ENCODE peak calls at places on chromosomes 2 and 18, in eight cellular contexts. One of them, this sample, is unnamed.

GRCh38 chr18:51614033-51614432 is 416.6 kb upstream of the MEX3C start:
- DNase-seq in HCT116: no peak
- DNase-seq in DMS79 treated with DMSO at 0.1 percent for 48 hours: no peak
- DNase-seq in stimulated activated CD4-positive, alpha-beta T cell treated with anti-CD3 and anti-CD28 coated beads, Interleukin-1b, Interleukin-23, amount 100 ng/mL, for 48 hours: no peak
- DNase-seq in GM04504: no peak
- DNase-seq in RPMI8226: peak; percentile 45
- DNase-seq in NCI-H1436: no peak
- DNase-seq in astrocyte of the cerebellum: peak; percentile 49
- DNase-seq in this sample: peak; percentile 5

GRCh38 chr2:10283106-10284062 is 19.3 kb upstream of the HPCAL1 start:
- DNase-seq in astrocyte of the cerebellum: no peak
- DNase-seq in NCI-H1436: no peak
- DNase-seq in RPMI8226: no peak
- DNase-seq in GM04504: peak; percentile 83
- DNase-seq in DMS79 treated with DMSO at 0.1 percent for 48 hours: peak; percentile 9
- DNase-seq in stimulated activated CD4-positive, alpha-beta T cell treated with anti-CD3 and anti-CD28 coated beads, Interleukin-1b, Interleukin-23, amount 100 ng/mL, for 48 hours: no peak
- DNase-seq in HCT116: peak; percentile 88
- DNase-seq in this sample: peak; percentile 45

GRCh38 chr2:148475626-148476025 is 168.9 kb upstream of the EPC2 start:
- DNase-seq in DMS79 treated with DMSO at 0.1 percent for 48 hours: no peak
- DNase-seq in NCI-H1436: no peak
- DNase-seq in RPMI8226: no peak
- DNase-seq in stimulated activated CD4-positive, alpha-beta T cell treated with anti-CD3 and anti-CD28 coated beads, Interleukin-1b, Interleukin-23, amount 100 ng/mL, for 48 hours: no peak
- DNase-seq in HCT116: no peak
- DNase-seq in GM04504: no peak
- DNase-seq in astrocyte of the cerebellum: no peak
- DNase-seq in this sample: no peak

GRCh38 chr18:12628706-12629702 is 28.9 kb downstream of the SPIRE1 start:
- DNase-seq in stimulated activated CD4-positive, alpha-beta T cell treated with anti-CD3 and anti-CD28 coated beads, Interleukin-1b, Interleukin-23, amount 100 ng/mL, for 48 hours: no peak
- DNase-seq in astrocyte of the cerebellum: no peak
- DNase-seq in HCT116: no peak
- DNase-seq in DMS79 treated with DMSO at 0.1 percent for 48 hours: no peak
- DNase-seq in NCI-H1436: no peak
- DNase-seq in GM04504: no peak
- DNase-seq in RPMI8226: no peak
- DNase-seq in this sample: no peak

GRCh38 chr2:233358335-233358734 is 4.0 kb downstream of the DGKD start:
- DNase-seq in NCI-H1436: no peak
- DNase-seq in astrocyte of the cerebellum: no peak
- DNase-seq in GM04504: no peak
- DNase-seq in stimulated activated CD4-positive, alpha-beta T cell treated with anti-CD3 and anti-CD28 coated beads, Interleukin-1b, Interleukin-23, amount 100 ng/mL, for 48 hours: no peak
- DNase-seq in DMS79 treated with DMSO at 0.1 percent for 48 hours: no peak
- DNase-seq in HCT116: no peak
- DNase-seq in RPMI8226: no peak
- DNase-seq in this sample: no peak

GRCh38 chr2:187138240-187138639 is 289.3 kb upstream of the ZSWIM2 start:
- DNase-seq in RPMI8226: peak; percentile 65
- DNase-seq in stimulated activated CD4-positive, alpha-beta T cell treated with anti-CD3 and anti-CD28 coated beads, Interleukin-1b, Interleukin-23, amount 100 ng/mL, for 48 hours: no peak
- DNase-seq in DMS79 treated with DMSO at 0.1 percent for 48 hours: no peak
- DNase-seq in GM04504: peak; percentile 4
- DNase-seq in astrocyte of the cerebellum: peak; percentile 13
- DNase-seq in NCI-H1436: no peak
- DNase-seq in HCT116: peak; percentile 24
- DNase-seq in this sample: peak; percentile 37

GRCh38 chr2:220396287-220396686 is 768.9 kb downstream of the SLC4A3 start:
- DNase-seq in GM04504: no peak
- DNase-seq in NCI-H1436: no peak
- DNase-seq in RPMI8226: no peak
- DNase-seq in HCT116: no peak
- DNase-seq in stimulated activated CD4-positive, alpha-beta T cell treated with anti-CD3 and anti-CD28 coated beads, Interleukin-1b, Interleukin-23, amount 100 ng/mL, for 48 hours: no peak
- DNase-seq in astrocyte of the cerebellum: peak; percentile 32
- DNase-seq in DMS79 treated with DMSO at 0.1 percent for 48 hours: no peak
- DNase-seq in this sample: no peak

GRCh38 chr2:144596074-144596871 is 76.4 kb upstream of the ZEB2 start:
- DNase-seq in NCI-H1436: no peak
- DNase-seq in astrocyte of the cerebellum: peak; percentile 13
- DNase-seq in HCT116: no peak
- DNase-seq in RPMI8226: no peak
- DNase-seq in DMS79 treated with DMSO at 0.1 percent for 48 hours: no peak
- DNase-seq in GM04504: no peak
- DNase-seq in stimulated activated CD4-positive, alpha-beta T cell treated with anti-CD3 and anti-CD28 coated beads, Interleukin-1b, Interleukin-23, amount 100 ng/mL, for 48 hours: no peak
- DNase-seq in this sample: peak; percentile 33

GRCh38 chr2:223001831-223002230 is 50.2 kb upstream of the KCNE4 start:
- DNase-seq in stimulated activated CD4-positive, alpha-beta T cell treated with anti-CD3 and anti-CD28 coated beads, Interleukin-1b, Interleukin-23, amount 100 ng/mL, for 48 hours: no peak
- DNase-seq in astrocyte of the cerebellum: peak; percentile 11
- DNase-seq in NCI-H1436: no peak
- DNase-seq in HCT116: no peak
- DNase-seq in RPMI8226: no peak
- DNase-seq in DMS79 treated with DMSO at 0.1 percent for 48 hours: no peak
- DNase-seq in GM04504: no peak
- DNase-seq in this sample: no peak

GRCh38 chr2:226721541-226721940 is 78.1 kb downstream of the IRS1 start:
- DNase-seq in stimulated activated CD4-positive, alpha-beta T cell treated with anti-CD3 and anti-CD28 coated beads, Interleukin-1b, Interleukin-23, amount 100 ng/mL, for 48 hours: no peak
- DNase-seq in RPMI8226: no peak
- DNase-seq in GM04504: no peak
- DNase-seq in NCI-H1436: no peak
- DNase-seq in HCT116: no peak
- DNase-seq in DMS79 treated with DMSO at 0.1 percent for 48 hours: no peak
- DNase-seq in astrocyte of the cerebellum: no peak
- DNase-seq in this sample: no peak

GRCh38 chr2:215828528-215829184 is 184.7 kb downstream of the MREG start:
- DNase-seq in RPMI8226: peak; percentile 54
- DNase-seq in astrocyte of the cerebellum: peak; percentile 27
- DNase-seq in HCT116: peak; percentile 58
- DNase-seq in DMS79 treated with DMSO at 0.1 percent for 48 hours: no peak
- DNase-seq in GM04504: peak; percentile 36
- DNase-seq in stimulated activated CD4-positive, alpha-beta T cell treated with anti-CD3 and anti-CD28 coated beads, Interleukin-1b, Interleukin-23, amount 100 ng/mL, for 48 hours: peak; percentile 40
- DNase-seq in NCI-H1436: peak; percentile 61
- DNase-seq in this sample: peak; percentile 81

GRCh38 chr2:123993728-123994323 is 31.3 kb upstream of the CNTNAP5 start:
- DNase-seq in astrocyte of the cerebellum: no peak
- DNase-seq in RPMI8226: peak; percentile 41
- DNase-seq in GM04504: peak; percentile 0
- DNase-seq in DMS79 treated with DMSO at 0.1 percent for 48 hours: no peak
- DNase-seq in HCT116: no peak
- DNase-seq in stimulated activated CD4-positive, alpha-beta T cell treated with anti-CD3 and anti-CD28 coated beads, Interleukin-1b, Interleukin-23, amount 100 ng/mL, for 48 hours: no peak
- DNase-seq in NCI-H1436: no peak
- DNase-seq in this sample: peak; percentile 20

GRCh38 chr18:29849145-29849544 is 1193.4 kb downstream of the DSC3 start:
- DNase-seq in NCI-H1436: no peak
- DNase-seq in stimulated activated CD4-positive, alpha-beta T cell treated with anti-CD3 and anti-CD28 coated beads, Interleukin-1b, Interleukin-23, amount 100 ng/mL, for 48 hours: no peak
- DNase-seq in DMS79 treated with DMSO at 0.1 percent for 48 hours: no peak
- DNase-seq in GM04504: peak; percentile 0
- DNase-seq in RPMI8226: no peak
- DNase-seq in HCT116: no peak
- DNase-seq in astrocyte of the cerebellum: no peak
- DNase-seq in this sample: no peak

GRCh38 chr2:175964195-175964594 is 37.9 kb downstream of the LNPK start:
- DNase-seq in DMS79 treated with DMSO at 0.1 percent for 48 hours: no peak
- DNase-seq in NCI-H1436: no peak
- DNase-seq in GM04504: no peak
- DNase-seq in astrocyte of the cerebellum: no peak
- DNase-seq in RPMI8226: peak; percentile 14
- DNase-seq in stimulated activated CD4-positive, alpha-beta T cell treated with anti-CD3 and anti-CD28 coated beads, Interleukin-1b, Interleukin-23, amount 100 ng/mL, for 48 hours: no peak
- DNase-seq in HCT116: peak; percentile 8
- DNase-seq in this sample: peak; percentile 20

GRCh38 chr18:59488899-59489298 is 129.8 kb upstream of the LMAN1 start:
- DNase-seq in stimulated activated CD4-positive, alpha-beta T cell treated with anti-CD3 and anti-CD28 coated beads, Interleukin-1b, Interleukin-23, amount 100 ng/mL, for 48 hours: no peak
- DNase-seq in GM04504: no peak
- DNase-seq in RPMI8226: peak; percentile 40
- DNase-seq in astrocyte of the cerebellum: no peak
- DNase-seq in HCT116: no peak
- DNase-seq in NCI-H1436: no peak
- DNase-seq in DMS79 treated with DMSO at 0.1 percent for 48 hours: no peak
- DNase-seq in this sample: no peak

GRCh38 chr2:65377556-65378307 is 54.7 kb downstream of the SPRED2 start:
- DNase-seq in RPMI8226: no peak
- DNase-seq in astrocyte of the cerebellum: peak; percentile 61
- DNase-seq in stimulated activated CD4-positive, alpha-beta T cell treated with anti-CD3 and anti-CD28 coated beads, Interleukin-1b, Interleukin-23, amount 100 ng/mL, for 48 hours: no peak
- DNase-seq in NCI-H1436: no peak
- DNase-seq in GM04504: no peak
- DNase-seq in HCT116: no peak
- DNase-seq in DMS79 treated with DMSO at 0.1 percent for 48 hours: no peak
- DNase-seq in this sample: no peak

GRCh38 chr2:219569041-219569440 is 2.3 kb downstream of the OBSL1 start:
- DNase-seq in NCI-H1436: no peak
- DNase-seq in astrocyte of the cerebellum: no peak
- DNase-seq in GM04504: no peak
- DNase-seq in HCT116: no peak
- DNase-seq in DMS79 treated with DMSO at 0.1 percent for 48 hours: no peak
- DNase-seq in RPMI8226: no peak
- DNase-seq in stimulated activated CD4-positive, alpha-beta T cell treated with anti-CD3 and anti-CD28 coated beads, Interleukin-1b, Interleukin-23, amount 100 ng/mL, for 48 hours: no peak
- DNase-seq in this sample: no peak

GRCh38 chr18:45467307-45467706 is 148.0 kb upstream of the SLC14A2 start:
- DNase-seq in astrocyte of the cerebellum: no peak
- DNase-seq in HCT116: no peak
- DNase-seq in RPMI8226: no peak
- DNase-seq in stimulated activated CD4-positive, alpha-beta T cell treated with anti-CD3 and anti-CD28 coated beads, Interleukin-1b, Interleukin-23, amount 100 ng/mL, for 48 hours: no peak
- DNase-seq in GM04504: no peak
- DNase-seq in NCI-H1436: no peak
- DNase-seq in DMS79 treated with DMSO at 0.1 percent for 48 hours: no peak
- DNase-seq in this sample: no peak

GRCh38 chr18:13218376-13219011 is at the start of gene LDLRAD4:
- DNase-seq in astrocyte of the cerebellum: no peak
- DNase-seq in DMS79 treated with DMSO at 0.1 percent for 48 hours: peak; percentile 24
- DNase-seq in NCI-H1436: peak; percentile 39
- DNase-seq in stimulated activated CD4-positive, alpha-beta T cell treated with anti-CD3 and anti-CD28 coated beads, Interleukin-1b, Interleukin-23, amount 100 ng/mL, for 48 hours: peak; percentile 26
- DNase-seq in GM04504: no peak
- DNase-seq in HCT116: no peak
- DNase-seq in RPMI8226: no peak
- DNase-seq in this sample: no peak

GRCh38 chr18:58828399-58829121 is 36.1 kb upstream of the ZNF532 start:
- DNase-seq in DMS79 treated with DMSO at 0.1 percent for 48 hours: no peak
- DNase-seq in astrocyte of the cerebellum: no peak
- DNase-seq in RPMI8226: no peak
- DNase-seq in stimulated activated CD4-positive, alpha-beta T cell treated with anti-CD3 and anti-CD28 coated beads, Interleukin-1b, Interleukin-23, amount 100 ng/mL, for 48 hours: no peak
- DNase-seq in HCT116: no peak
- DNase-seq in GM04504: no peak
- DNase-seq in NCI-H1436: no peak
- DNase-seq in this sample: no peak

GRCh38 chr2:200479617-200480292 is 30.1 kb downstream of the KCTD18 start:
- DNase-seq in DMS79 treated with DMSO at 0.1 percent for 48 hours: no peak
- DNase-seq in GM04504: peak; percentile 29
- DNase-seq in HCT116: no peak
- DNase-seq in astrocyte of the cerebellum: peak; percentile 18
- DNase-seq in NCI-H1436: no peak
- DNase-seq in RPMI8226: no peak
- DNase-seq in stimulated activated CD4-positive, alpha-beta T cell treated with anti-CD3 and anti-CD28 coated beads, Interleukin-1b, Interleukin-23, amount 100 ng/mL, for 48 hours: no peak
- DNase-seq in this sample: peak; percentile 75

GRCh38 chr2:191846787-191847620 is at the start of gene CAVIN2:
- DNase-seq in astrocyte of the cerebellum: peak; percentile 78
- DNase-seq in RPMI8226: peak; percentile 19
- DNase-seq in NCI-H1436: no peak
- DNase-seq in HCT116: no peak
- DNase-seq in stimulated activated CD4-positive, alpha-beta T cell treated with anti-CD3 and anti-CD28 coated beads, Interleukin-1b, Interleukin-23, amount 100 ng/mL, for 48 hours: no peak
- DNase-seq in DMS79 treated with DMSO at 0.1 percent for 48 hours: no peak
- DNase-seq in GM04504: peak; percentile 73
- DNase-seq in this sample: peak; percentile 95

GRCh38 chr2:1224901-1225300 is 188.4 kb upstream of the TPO start:
- DNase-seq in HCT116: no peak
- DNase-seq in RPMI8226: no peak
- DNase-seq in GM04504: no peak
- DNase-seq in DMS79 treated with DMSO at 0.1 percent for 48 hours: peak; percentile 52
- DNase-seq in NCI-H1436: no peak
- DNase-seq in astrocyte of the cerebellum: no peak
- DNase-seq in stimulated activated CD4-positive, alpha-beta T cell treated with anti-CD3 and anti-CD28 coated beads, Interleukin-1b, Interleukin-23, amount 100 ng/mL, for 48 hours: no peak
- DNase-seq in this sample: no peak

GRCh38 chr2:217279130-217279529 is 419.3 kb upstream of the TNP1 start:
- DNase-seq in astrocyte of the cerebellum: no peak
- DNase-seq in RPMI8226: no peak
- DNase-seq in GM04504: no peak
- DNase-seq in stimulated activated CD4-positive, alpha-beta T cell treated with anti-CD3 and anti-CD28 coated beads, Interleukin-1b, Interleukin-23, amount 100 ng/mL, for 48 hours: no peak
- DNase-seq in DMS79 treated with DMSO at 0.1 percent for 48 hours: no peak
- DNase-seq in HCT116: no peak
- DNase-seq in NCI-H1436: no peak
- DNase-seq in this sample: no peak

GRCh38 chr18:43847164-43848091 is 570.1 kb upstream of the SYT4 start:
- DNase-seq in RPMI8226: no peak
- DNase-seq in GM04504: peak; percentile 23
- DNase-seq in NCI-H1436: no peak
- DNase-seq in DMS79 treated with DMSO at 0.1 percent for 48 hours: peak; percentile 33
- DNase-seq in astrocyte of the cerebellum: peak; percentile 45
- DNase-seq in stimulated activated CD4-positive, alpha-beta T cell treated with anti-CD3 and anti-CD28 coated beads, Interleukin-1b, Interleukin-23, amount 100 ng/mL, for 48 hours: no peak
- DNase-seq in HCT116: no peak
- DNase-seq in this sample: no peak

GRCh38 chr18:74806700-74807416 is 209.2 kb downstream of the ZNF407 start:
- DNase-seq in astrocyte of the cerebellum: peak; percentile 64
- DNase-seq in NCI-H1436: peak; percentile 9
- DNase-seq in stimulated activated CD4-positive, alpha-beta T cell treated with anti-CD3 and anti-CD28 coated beads, Interleukin-1b, Interleukin-23, amount 100 ng/mL, for 48 hours: no peak
- DNase-seq in GM04504: peak; percentile 28
- DNase-seq in RPMI8226: peak; percentile 50
- DNase-seq in DMS79 treated with DMSO at 0.1 percent for 48 hours: peak; percentile 20
- DNase-seq in HCT116: peak; percentile 77
- DNase-seq in this sample: peak; percentile 7

GRCh38 chr18:59085126-59085794 is 54.4 kb upstream of the SEC11C start:
- DNase-seq in DMS79 treated with DMSO at 0.1 percent for 48 hours: no peak
- DNase-seq in NCI-H1436: no peak
- DNase-seq in HCT116: no peak
- DNase-seq in astrocyte of the cerebellum: no peak
- DNase-seq in stimulated activated CD4-positive, alpha-beta T cell treated with anti-CD3 and anti-CD28 coated beads, Interleukin-1b, Interleukin-23, amount 100 ng/mL, for 48 hours: no peak
- DNase-seq in GM04504: no peak
- DNase-seq in RPMI8226: no peak
- DNase-seq in this sample: no peak

GRCh38 chr2:70084973-70085710 is 2.1 kb upstream of the PCBP1 start:
- DNase-seq in GM04504: no peak
- DNase-seq in stimulated activated CD4-positive, alpha-beta T cell treated with anti-CD3 and anti-CD28 coated beads, Interleukin-1b, Interleukin-23, amount 100 ng/mL, for 48 hours: peak; percentile 65
- DNase-seq in RPMI8226: peak; percentile 73
- DNase-seq in astrocyte of the cerebellum: no peak
- DNase-seq in HCT116: peak; percentile 65
- DNase-seq in NCI-H1436: peak; percentile 61
- DNase-seq in DMS79 treated with DMSO at 0.1 percent for 48 hours: peak; percentile 93
- DNase-seq in this sample: no peak

GRCh38 chr2:136191041-136191440 is 73.1 kb upstream of the CXCR4 start:
- DNase-seq in astrocyte of the cerebellum: no peak
- DNase-seq in RPMI8226: no peak
- DNase-seq in HCT116: no peak
- DNase-seq in stimulated activated CD4-positive, alpha-beta T cell treated with anti-CD3 and anti-CD28 coated beads, Interleukin-1b, Interleukin-23, amount 100 ng/mL, for 48 hours: no peak
- DNase-seq in NCI-H1436: no peak
- DNase-seq in GM04504: no peak
- DNase-seq in DMS79 treated with DMSO at 0.1 percent for 48 hours: no peak
- DNase-seq in this sample: no peak

This sample was measured in HepG2.